ENCODE peak calls at places on chromosomes 6 and 20, in nine cellular contexts. One of them, this sample, is unnamed.

GRCh38 chr6:67129780-67130179 is 1422.8 kb upstream of the EYS start:
- DNase-seq in head of caudate nucleus: no peak
- DNase-seq in SK-MEL-5: no peak
- DNase-seq in activated naive CD8-positive, alpha-beta T cell treated with anti-CD3 and anti-CD28 coated beads, Interleukin-2, amount 50 U/mL, for 24 hours: no peak
- DNase-seq in WTC11: no peak
- DNase-seq in ecto neural progenitor cell: no peak
- DNase-seq in HEK293T: no peak
- DNase-seq in mucosa of gallbladder: no peak
- DNase-seq in progenitor cell of endocrine pancreas: no peak
- DNase-seq in this sample: no peak

GRCh38 chr20:38108438-38109024 is 56.5 kb downstream of the TGM2 start:
- DNase-seq in head of caudate nucleus: no peak
- DNase-seq in SK-MEL-5: no peak
- DNase-seq in activated naive CD8-positive, alpha-beta T cell treated with anti-CD3 and anti-CD28 coated beads, Interleukin-2, amount 50 U/mL, for 24 hours: no peak
- DNase-seq in WTC11: no peak
- DNase-seq in ecto neural progenitor cell: no peak
- DNase-seq in HEK293T: no peak
- DNase-seq in mucosa of gallbladder: no peak
- DNase-seq in progenitor cell of endocrine pancreas: no peak
- DNase-seq in this sample: no peak

GRCh38 chr20:53104889-53105288 is 132.7 kb downstream of the TSHZ2 start:
- DNase-seq in head of caudate nucleus: no peak
- DNase-seq in SK-MEL-5: no peak
- DNase-seq in activated naive CD8-positive, alpha-beta T cell treated with anti-CD3 and anti-CD28 coated beads, Interleukin-2, amount 50 U/mL, for 24 hours: no peak
- DNase-seq in WTC11: no peak
- DNase-seq in ecto neural progenitor cell: no peak
- DNase-seq in HEK293T: no peak
- DNase-seq in mucosa of gallbladder: no peak
- DNase-seq in progenitor cell of endocrine pancreas: no peak
- DNase-seq in this sample: no peak

GRCh38 chr6:144148891-144149290 is 1.4 kb upstream of the STX11 start:
- DNase-seq in head of caudate nucleus: no peak
- DNase-seq in SK-MEL-5: no peak
- DNase-seq in activated naive CD8-positive, alpha-beta T cell treated with anti-CD3 and anti-CD28 coated beads, Interleukin-2, amount 50 U/mL, for 24 hours: no peak
- DNase-seq in WTC11: no peak
- DNase-seq in ecto neural progenitor cell: no peak
- DNase-seq in HEK293T: no peak
- DNase-seq in mucosa of gallbladder: no peak
- DNase-seq in progenitor cell of endocrine pancreas: no peak
- DNase-seq in this sample: no peak

GRCh38 chr20:4787069-4787468 is 65.4 kb downstream of the PRND start:
- DNase-seq in head of caudate nucleus: no peak
- DNase-seq in SK-MEL-5: no peak
- DNase-seq in activated naive CD8-positive, alpha-beta T cell treated with anti-CD3 and anti-CD28 coated beads, Interleukin-2, amount 50 U/mL, for 24 hours: no peak
- DNase-seq in WTC11: no peak
- DNase-seq in ecto neural progenitor cell: no peak
- DNase-seq in HEK293T: no peak
- DNase-seq in mucosa of gallbladder: no peak
- DNase-seq in progenitor cell of endocrine pancreas: no peak
- DNase-seq in this sample: no peak

GRCh38 chr20:50478162-50479036 is 31.8 kb upstream of the PTPN1 start:
- DNase-seq in head of caudate nucleus: peak; percentile 42
- DNase-seq in SK-MEL-5: peak; percentile 88
- DNase-seq in activated naive CD8-positive, alpha-beta T cell treated with anti-CD3 and anti-CD28 coated beads, Interleukin-2, amount 50 U/mL, for 24 hours: peak; percentile 80
- DNase-seq in WTC11: peak; percentile 78
- DNase-seq in ecto neural progenitor cell: peak; percentile 78
- DNase-seq in HEK293T: peak; percentile 64
- DNase-seq in mucosa of gallbladder: peak; percentile 57
- DNase-seq in progenitor cell of endocrine pancreas: no peak
- DNase-seq in this sample: peak; percentile 55

GRCh38 chr6:170097505-170098427 is 193.1 kb downstream of the DLL1 start:
- DNase-seq in head of caudate nucleus: no peak
- DNase-seq in SK-MEL-5: no peak
- DNase-seq in activated naive CD8-positive, alpha-beta T cell treated with anti-CD3 and anti-CD28 coated beads, Interleukin-2, amount 50 U/mL, for 24 hours: no peak
- DNase-seq in WTC11: peak; percentile 4
- DNase-seq in ecto neural progenitor cell: peak; percentile 45
- DNase-seq in HEK293T: no peak
- DNase-seq in mucosa of gallbladder: no peak
- DNase-seq in progenitor cell of endocrine pancreas: no peak
- DNase-seq in this sample: no peak

GRCh38 chr6:134249759-134250602 is 67.9 kb downstream of the SGK1 start:
- DNase-seq in head of caudate nucleus: no peak
- DNase-seq in SK-MEL-5: no peak
- DNase-seq in activated naive CD8-positive, alpha-beta T cell treated with anti-CD3 and anti-CD28 coated beads, Interleukin-2, amount 50 U/mL, for 24 hours: no peak
- DNase-seq in WTC11: no peak
- DNase-seq in ecto neural progenitor cell: no peak
- DNase-seq in HEK293T: no peak
- DNase-seq in mucosa of gallbladder: no peak
- DNase-seq in progenitor cell of endocrine pancreas: no peak
- DNase-seq in this sample: no peak

GRCh38 chr20:63661959-63662812 is 4.1 kb downstream of the RTEL1 start:
- DNase-seq in head of caudate nucleus: no peak
- DNase-seq in SK-MEL-5: no peak
- DNase-seq in activated naive CD8-positive, alpha-beta T cell treated with anti-CD3 and anti-CD28 coated beads, Interleukin-2, amount 50 U/mL, for 24 hours: no peak
- DNase-seq in WTC11: no peak
- DNase-seq in ecto neural progenitor cell: no peak
- DNase-seq in HEK293T: no peak
- DNase-seq in mucosa of gallbladder: no peak
- DNase-seq in progenitor cell of endocrine pancreas: no peak
- DNase-seq in this sample: no peak

This sample was measured in 8988T.